ENCODE peak calls at places on chromosomes 12 and 14, in six cellular contexts. C is A549, Y is SK-N-SH, E is K562, H is HepG2, N is ovary. L is an unnamed sample.

GRCh38 chr12:64801381-64801780 is 23.1 kb upstream of the TBC1D30 start:
- DNase-seq in C (peak), Y (peak), E (no peak), H (no peak), N (no peak), L (no peak)

GRCh38 chr12:78185109-78185508 is 354.4 kb downstream of the NAV3 start:
- DNase-seq in C (no peak), Y (no peak), E (no peak), H (no peak), N (no peak), L (no peak)

GRCh38 chr12:26654623-26655022 is 178.4 kb downstream of the ITPR2 start:
- DNase-seq in C (no peak), Y (no peak), E (no peak), H (no peak), N (no peak), L (no peak)

GRCh38 chr14:80955434-80955939 is at the start of gene TSHR:
- DNase-seq in C (peak), Y (no peak), E (peak), H (no peak), N (no peak), L (peak)

GRCh38 chr12:121484967-121485366 is 85.0 kb downstream of the RNF34 start:
- DNase-seq in C (no peak), Y (no peak), E (no peak), H (peak), N (no peak), L (no peak)

GRCh38 chr12:22626429-22626828 is 1.5 kb downstream of the ETNK1 start:
- DNase-seq in C (no peak), Y (no peak), E (peak), H (no peak), N (no peak), L (no peak)

GRCh38 chr12:106301241-106301610 is 1.3 kb upstream of the TCP11L2 start:
- DNase-seq in C (no peak), Y (no peak), E (no peak), H (no peak), N (no peak), L (no peak)

GRCh38 chr12:57899010-57899662 is 42.2 kb upstream of the ATP23 start:
- DNase-seq in C (no peak), Y (no peak), E (no peak), H (no peak), N (peak), L (no peak)

GRCh38 chr12:69555461-69555860 is 29.8 kb upstream of the CCT2 start:
- DNase-seq in C (peak), Y (no peak), E (no peak), H (no peak), N (no peak), L (no peak)

GRCh38 chr12:114092981-114093380 is 126.9 kb upstream of the RBM19 start:
- DNase-seq in C (no peak), Y (no peak), E (no peak), H (no peak), N (no peak), L (no peak)

GRCh38 chr12:31785318-31785717 is 56.5 kb upstream of the AMN1 start:
- DNase-seq in C (no peak), Y (no peak), E (no peak), H (no peak), N (no peak), L (no peak)

GRCh38 chr12:64066052-64066451 is 156.0 kb downstream of the KICS2 start:
- DNase-seq in C (no peak), Y (no peak), E (no peak), H (peak), N (no peak), L (no peak)

GRCh38 chr12:26906704-26907103 is 31.1 kb downstream of the INTS13 start:
- DNase-seq in C (no peak), Y (peak), E (no peak), H (no peak), N (no peak), L (no peak)

GRCh38 chr12:120720972-120721801 is 4.4 kb upstream of the ACADS start:
- DNase-seq in C (no peak), Y (no peak), E (no peak), H (no peak), N (no peak), L (no peak)

GRCh38 chr14:104113631-104114420 is 24.6 kb upstream of the KIF26A start:
- DNase-seq in C (no peak), Y (no peak), E (no peak), H (no peak), N (peak), L (peak)

GRCh38 chr14:89040438-89041244 is 216.2 kb downstream of the TTC8 start:
- DNase-seq in C (peak), Y (peak), E (peak), H (peak), N (peak), L (peak)

GRCh38 chr14:57375156-57375555 is 15.2 kb upstream of the NAA30 start:
- DNase-seq in C (no peak), Y (no peak), E (no peak), H (no peak), N (no peak), L (no peak)

GRCh38 chr12:111108726-111109125 is 188.3 kb upstream of the MYL2 start:
- DNase-seq in C (no peak), Y (no peak), E (no peak), H (no peak), N (no peak), L (no peak)

GRCh38 chr12:25317553-25317952 is 66.8 kb upstream of the KRAS start:
- DNase-seq in C (no peak), Y (no peak), E (no peak), H (no peak), N (no peak), L (no peak)

GRCh38 chr12:121400332-121401139 is 618 bp downstream of the RNF34 start:
- DNase-seq in C (no peak), Y (peak), E (peak), H (peak), N (no peak), L (peak)

GRCh38 chr14:86464386-86464785 is 934.4 kb downstream of the FLRT2 start:
- DNase-seq in C (no peak), Y (no peak), E (no peak), H (no peak), N (no peak), L (no peak)

GRCh38 chr12:12447837-12448236 is 91.0 kb downstream of the BORCS5 start:
- DNase-seq in C (no peak), Y (no peak), E (no peak), H (no peak), N (no peak), L (no peak)

GRCh38 chr12:102334765-102335164 is 137.1 kb upstream of the PMCH start:
- DNase-seq in C (no peak), Y (no peak), E (no peak), H (no peak), N (no peak), L (no peak)

GRCh38 chr14:24395609-24396580 is 2.9 kb upstream of the NYNRIN start:
- DNase-seq in C (no peak), Y (no peak), E (no peak), H (no peak), N (peak), L (peak)

GRCh38 chr12:105995986-105996385 is 142.8 kb downstream of the NUAK1 start:
- DNase-seq in C (no peak), Y (no peak), E (no peak), H (no peak), N (no peak), L (no peak)

GRCh38 chr12:75970310-75970709 is 61.3 kb downstream of the PHLDA1 start:
- DNase-seq in C (no peak), Y (no peak), E (no peak), H (no peak), N (no peak), L (no peak)

GRCh38 chr14:104240426-104241157 is 102.2 kb downstream of the KIF26A start:
- DNase-seq in C (no peak), Y (peak), E (no peak), H (no peak), N (no peak), L (no peak)

GRCh38 chr12:65968359-65968758 is 144.1 kb downstream of the HMGA2 start:
- DNase-seq in C (no peak), Y (no peak), E (no peak), H (no peak), N (no peak), L (no peak)

GRCh38 chr14:64187331-64187730 is 106.8 kb downstream of the ESR2 start:
- DNase-seq in C (no peak), Y (no peak), E (no peak), H (no peak), N (no peak), L (no peak)

DNA sequence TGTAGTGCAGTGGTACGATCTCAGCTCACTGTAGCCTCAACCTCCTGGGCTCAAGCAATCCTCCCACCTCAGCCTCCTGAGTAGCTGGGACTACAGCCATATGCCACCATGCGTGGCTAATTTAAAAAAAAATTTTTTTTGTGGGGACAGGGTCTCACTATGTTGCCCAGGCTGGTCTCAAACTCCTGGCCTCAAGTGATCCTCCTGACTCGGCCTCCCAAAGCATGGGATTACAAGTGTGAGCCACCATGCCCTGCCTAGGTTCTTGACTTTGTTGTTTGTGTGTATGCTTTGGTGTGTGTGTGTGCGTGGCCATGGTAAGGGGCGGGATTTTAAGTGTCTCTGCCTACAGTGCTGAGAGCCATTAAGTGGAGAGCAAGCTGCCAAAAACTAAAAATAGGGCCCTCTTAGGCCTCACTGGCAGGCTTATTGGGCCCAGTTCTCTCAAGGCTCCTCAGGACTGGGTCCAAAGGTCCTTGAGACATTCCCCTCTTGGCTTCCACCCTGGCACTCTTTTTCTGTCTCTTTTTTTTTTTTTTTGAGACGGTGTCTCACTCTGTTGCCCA is 5.1 kb downstream of the COX14 start:
- DNase-seq in C (no peak), Y (no peak), E (no peak), H (no peak), N (no peak), L (no peak)
- H3K27ac ChIP-seq in C (no peak), Y (no peak), E (no peak), H (no peak), N (no peak), L (no peak)

DNA sequence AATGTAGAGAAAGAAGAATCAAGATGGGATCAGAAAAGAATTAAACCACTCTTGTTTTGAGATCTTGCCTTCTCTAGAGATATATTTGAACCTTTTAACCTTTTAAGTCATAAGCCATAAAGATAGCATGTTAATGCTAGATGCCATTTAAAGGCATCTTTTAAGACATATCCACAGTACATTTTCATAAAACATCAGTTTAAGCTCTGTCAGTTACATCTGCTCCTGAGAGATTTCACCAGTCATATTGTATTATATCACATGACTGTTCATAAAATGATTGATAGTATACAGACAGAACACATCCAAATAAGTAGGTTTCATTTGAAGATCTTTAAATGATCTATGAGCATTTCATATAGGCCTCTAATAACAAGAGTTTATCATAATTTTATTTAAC is 1238.5 kb downstream of the SLC16A7 start:
- DNase-seq in C (no peak), Y (no peak), E (no peak), H (no peak), N (no peak), L (no peak)
- TF ChIP-seq CTCF in C (no peak), Y (no peak), E (no peak), H (no peak), N (no peak), L (no peak)

GRCh38 chr14:30443368-30444007 is 115.5 kb upstream of the G2E3 start:
- DNase-seq in C (peak), Y (peak), E (no peak), H (peak), N (no peak), L (no peak)
- TF ChIP-seq EP300 in C (no peak), Y (no peak), E (no peak), H (no peak), N (no peak), L (no peak)

GRCh38 chr12:124713041-124713435 is 145.6 kb upstream of the NCOR2 start:
- DNase-seq in C (no peak), Y (no peak), E (no peak), H (no peak), N (no peak), L (no peak)
- H3K27ac ChIP-seq in C (no peak), Y (no peak), E (no peak), H (no peak), N (no peak), L (peak)

DNA sequence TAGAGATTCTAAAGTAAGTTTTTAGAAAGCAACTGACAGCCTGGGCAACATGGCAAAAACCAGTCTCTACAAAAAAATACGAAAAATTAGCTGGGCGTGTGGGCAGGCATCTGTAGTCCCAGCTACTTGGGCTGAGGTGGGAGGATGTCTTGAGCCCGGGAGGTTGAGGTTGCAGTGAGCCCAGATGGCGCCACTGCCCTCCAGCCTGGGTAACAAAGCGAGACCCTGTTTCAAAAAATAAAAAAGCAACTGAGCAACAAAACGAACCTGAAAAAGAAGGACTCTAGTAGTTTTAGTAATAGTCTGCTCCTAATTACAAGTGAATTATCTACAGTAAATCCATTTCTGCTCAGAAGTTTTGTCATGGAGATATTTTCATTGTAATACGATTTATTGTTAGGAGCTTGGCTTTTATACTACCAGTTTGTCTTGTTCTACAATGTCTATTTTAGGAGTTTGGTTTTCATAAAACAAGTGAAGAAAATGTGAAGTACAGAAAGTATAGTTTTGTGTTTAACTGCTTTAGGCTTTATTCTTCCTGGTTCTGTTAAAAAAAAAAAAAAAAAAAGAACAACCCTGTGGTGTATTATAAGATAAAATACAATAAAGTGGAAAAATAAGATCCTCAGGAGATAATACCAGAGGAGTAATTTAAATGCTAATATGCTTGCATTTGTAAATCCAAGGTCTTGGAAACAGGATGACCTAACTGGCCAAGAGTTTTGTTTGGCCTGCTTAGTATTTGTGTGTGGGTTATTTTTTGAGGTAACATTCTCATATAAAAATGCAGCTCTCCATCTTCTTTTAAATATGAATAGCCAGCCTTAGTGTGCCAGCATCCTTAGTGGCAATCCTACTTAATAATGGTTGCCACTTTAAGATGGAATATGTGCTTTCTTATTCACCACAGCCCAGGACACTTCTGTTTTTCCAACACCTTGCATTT is 2.8 kb downstream of the TMX1 start:
- DNase-seq in C (no peak), Y (no peak), E (no peak), H (no peak), N (no peak), L (no peak)
- TF ChIP-seq CTCF in C (peak), Y (peak), E (no peak), H (no peak), N (no peak), L (no peak)

GRCh38 chr12:96073346-96074336 is 38.3 kb upstream of the LTA4H start:
- DNase-seq in C (peak), Y (no peak), E (no peak), H (no peak), N (no peak), L (no peak)
- TF ChIP-seq EP300 in C (no peak), Y (no peak), E (no peak), H (no peak), N (no peak), L (no peak)

GRCh38 chr12:16281157-16281556 is 3.7 kb upstream of the SLC15A5 start:
- DNase-seq in C (no peak), Y (no peak), E (no peak), H (no peak), N (no peak), L (no peak)
- H3K27ac ChIP-seq in C (no peak), Y (no peak), E (no peak), H (no peak), N (no peak), L (no peak)

DNA sequence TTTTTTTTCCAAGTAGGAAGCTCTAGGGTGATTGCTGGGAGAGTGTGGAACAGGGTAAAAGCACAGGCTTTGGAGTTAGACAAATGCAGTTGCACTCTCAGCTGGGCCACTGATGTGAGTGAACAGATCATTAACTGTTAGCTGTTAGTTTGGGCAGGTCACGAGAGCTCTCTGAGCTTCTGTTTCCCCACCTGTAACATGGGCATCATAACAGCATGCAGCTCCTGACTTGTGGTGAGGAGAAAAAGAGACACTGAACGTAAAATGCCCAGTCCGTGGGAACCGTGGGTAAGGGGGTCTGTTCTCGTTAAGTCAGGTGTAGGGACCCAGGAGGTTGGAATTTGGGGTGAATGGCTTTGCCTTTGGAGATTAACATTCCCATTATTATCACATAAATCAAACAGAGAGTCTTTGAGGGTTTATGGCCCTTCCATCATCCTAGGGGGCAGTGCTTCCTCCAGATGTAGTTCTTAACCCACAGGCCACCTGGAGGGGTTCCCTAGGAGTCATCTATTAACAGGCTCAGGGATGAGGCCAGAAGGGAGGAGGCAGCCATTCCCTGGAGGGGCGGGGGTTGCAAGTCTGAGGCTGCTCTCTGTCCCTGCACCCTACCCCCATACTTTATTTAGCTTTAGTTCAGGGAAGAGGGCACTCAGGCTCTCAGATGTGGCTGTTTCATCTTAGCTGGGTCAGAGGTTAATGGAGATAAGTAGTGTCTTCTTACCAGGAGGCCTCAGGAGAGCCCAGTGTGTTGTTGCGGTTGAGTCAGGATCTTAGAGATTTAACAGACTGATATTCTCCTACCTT is 135.3 kb downstream of the DACT1 start:
- DNase-seq in C (no peak), Y (no peak), E (no peak), H (no peak), N (no peak), L (no peak)
- TF ChIP-seq CTCF in C (no peak), Y (no peak), E (no peak), H (no peak), N (no peak), L (no peak)

DNA sequence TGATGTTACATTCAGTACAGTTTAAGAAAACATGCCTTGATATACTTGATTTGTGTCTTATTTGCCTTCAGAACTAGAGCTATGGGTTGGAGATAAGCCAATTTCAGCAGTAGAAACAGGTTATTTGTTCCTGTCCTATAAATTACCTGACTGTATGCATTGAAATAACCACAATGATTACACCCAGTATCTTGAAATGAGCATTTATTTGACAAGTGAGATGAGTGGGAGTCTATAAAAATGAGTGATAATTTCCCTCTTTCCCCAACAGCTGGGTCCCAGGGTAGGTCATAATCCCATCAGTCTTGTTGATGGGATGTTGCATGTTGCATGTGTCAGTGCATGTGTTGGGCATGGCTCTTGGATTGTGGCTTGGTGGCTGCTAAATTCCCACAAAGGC is 3.7 kb downstream of the TAS2R42 start:
- DNase-seq in C (no peak), Y (no peak), E (no peak), H (no peak), N (no peak), L (no peak)
- TF ChIP-seq EP300 in C (no peak), Y (no peak), E (no peak), H (no peak), N (no peak), L (no peak)

DNA sequence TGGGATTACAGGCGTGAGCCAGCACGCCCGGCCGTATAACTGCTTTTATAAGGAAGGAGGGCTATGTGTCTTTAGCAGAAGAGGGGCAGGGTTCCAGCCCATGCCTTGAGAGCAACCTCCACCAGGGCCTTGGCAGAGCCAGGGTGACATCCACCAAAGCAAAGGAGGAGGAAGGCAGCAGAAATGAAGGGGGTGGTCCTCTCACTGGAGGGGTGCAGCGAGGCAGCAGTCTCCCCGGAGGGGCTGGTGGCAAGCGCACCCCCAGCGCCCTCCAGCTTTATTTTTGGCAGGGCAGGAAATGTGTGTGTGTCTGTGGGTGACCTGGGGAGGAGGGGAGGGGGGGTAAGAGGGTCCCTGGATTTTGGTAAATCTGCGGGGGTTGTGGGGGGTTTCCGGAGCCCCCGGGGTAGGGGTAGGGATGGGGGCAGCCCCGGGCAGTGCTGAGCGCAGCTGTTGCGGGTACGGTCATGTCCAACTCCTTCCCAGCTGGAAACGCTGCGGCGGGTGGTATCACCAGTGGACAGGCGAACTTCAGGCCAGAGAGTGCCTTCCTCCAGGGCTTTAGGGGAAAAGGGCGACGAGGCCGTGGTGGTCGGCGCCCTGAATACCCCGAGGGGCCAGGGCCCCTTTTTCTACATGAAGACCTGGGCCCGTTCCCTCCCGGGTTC is 55.0 kb downstream of the FOS start:
- DNase-seq in C (no peak), Y (no peak), E (no peak), H (no peak), N (no peak), L (peak)
- H3K27ac ChIP-seq in C (no peak), Y (no peak), E (no peak), H (no peak), N (no peak), L (peak)

L was measured in suprapubic skin.